ENCODE peak calls at places on chromosomes 3 and 15, in five cellular contexts. S is natural killer cell, G is fibroblast of the aortic adventitia, P is tibial nerve, L is RWPE1. D is an unnamed sample.

GRCh38 chr3:150106752-150107428 is 136.2 kb upstream of the PFN2 start:
- DNase-seq in S (no peak), G (peak; percentile 95), P (no peak), L (no peak), D (peak; percentile 46)

GRCh38 chr3:193865339-193865738 is 270.6 kb upstream of the HES1 start:
- DNase-seq in S (no peak), G (no peak), P (no peak), L (no peak), D (no peak)

GRCh38 chr3:138455801-138456716 is 21.6 kb downstream of the ESYT3 start:
- DNase-seq in S (no peak), G (peak; percentile 47), P (no peak), L (no peak), D (peak; percentile 65)

GRCh38 chr3:173465112-173465511 is 67.6 kb downstream of the NLGN1 start:
- DNase-seq in S (no peak), G (peak; percentile 7), P (no peak), L (peak; percentile 3), D (peak; percentile 67)

GRCh38 chr15:68197661-68198437 is 7.3 kb downstream of the CALML4 start:
- DNase-seq in S (no peak), G (no peak), P (no peak), L (no peak), D (no peak)

GRCh38 chr15:42996871-42997270 is 76.3 kb upstream of the TTBK2 start:
- DNase-seq in S (no peak), G (no peak), P (no peak), L (no peak), D (no peak)

GRCh38 chr3:16406175-16406574 is 107.3 kb downstream of the RFTN1 start:
- DNase-seq in S (no peak), G (no peak), P (no peak), L (no peak), D (no peak)

GRCh38 chr3:127041933-127042332 is 59.0 kb downstream of the PLXNA1 start:
- DNase-seq in S (no peak), G (no peak), P (no peak), L (no peak), D (no peak)

GRCh38 chr3:20340324-20340928 is 154.4 kb upstream of the SGO1 start:
- DNase-seq in S (peak; percentile 23), G (peak; percentile 80), P (peak; percentile 46), L (peak; percentile 25), D (peak; percentile 81)

GRCh38 chr3:32405155-32405554 is 13.5 kb downstream of the CMTM7 start:
- DNase-seq in S (no peak), G (peak; percentile 85), P (no peak), L (no peak), D (no peak)

GRCh38 chr3:100316656-100317069 is 17.9 kb upstream of the NIT2 start:
- DNase-seq in S (no peak), G (peak; percentile 82), P (no peak), L (peak; percentile 45), D (peak; percentile 74)

GRCh38 chr15:22811640-22812039 is 25.2 kb downstream of the NIPA1 start:
- DNase-seq in S (no peak), G (no peak), P (no peak), L (no peak), D (peak; percentile 34)

GRCh38 chr3:52004158-52004787 is 8.6 kb upstream of the RPL29 start:
- DNase-seq in S (no peak), G (peak; percentile 57), P (no peak), L (no peak), D (no peak)

GRCh38 chr3:66442254-66443249 is 58.3 kb downstream of the LRIG1 start:
- DNase-seq in S (no peak), G (peak; percentile 90), P (peak; percentile 65), L (peak; percentile 45), D (peak; percentile 90)

GRCh38 chr3:74119221-74119620 is 494.5 kb upstream of the PDZRN3 start:
- DNase-seq in S (no peak), G (no peak), P (no peak), L (no peak), D (peak; percentile 10)

GRCh38 chr3:35639251-35640185 is at the start of gene ARPP21:
- DNase-seq in S (no peak), G (peak; percentile 3), P (no peak), L (no peak), D (no peak)

GRCh38 chr3:150725548-150725947 is 21.8 kb upstream of the ERICH6 start:
- DNase-seq in S (no peak), G (no peak), P (no peak), L (peak; percentile 58), D (peak; percentile 41)

GRCh38 chr15:92306662-92307061 is 87.0 kb upstream of the ST8SIA2 start:
- DNase-seq in S (no peak), G (no peak), P (no peak), L (no peak), D (peak; percentile 22)
- TF ChIP-seq CTCF in S (no peak), G (no peak), P (no peak), L (no peak), D (no peak)

GRCh38 chr3:180600473-180600872 is 1.5 kb upstream of the TTC14 start:
- DNase-seq in S (no peak), G (no peak), P (no peak), L (no peak), D (no peak)

GRCh38 chr3:180590396-180590795 is 11.6 kb upstream of the TTC14 start:
- DNase-seq in S (no peak), G (no peak), P (no peak), L (no peak), D (no peak)

GRCh38 chr3:180595536-180595935 is 6.4 kb upstream of the TTC14 start:
- DNase-seq in S (no peak), G (no peak), P (no peak), L (no peak), D (no peak)

GRCh38 chr3:180594631-180595348 is 7.2 kb upstream of the TTC14 start:
- DNase-seq in S (no peak), G (peak; percentile 85), P (no peak), L (peak; percentile 32), D (peak; percentile 55)
- TF ChIP-seq CTCF in S (no peak), G (peak; percentile 70), P (peak; percentile 48), L (peak; percentile 54), D (peak; percentile 55)

DNA sequence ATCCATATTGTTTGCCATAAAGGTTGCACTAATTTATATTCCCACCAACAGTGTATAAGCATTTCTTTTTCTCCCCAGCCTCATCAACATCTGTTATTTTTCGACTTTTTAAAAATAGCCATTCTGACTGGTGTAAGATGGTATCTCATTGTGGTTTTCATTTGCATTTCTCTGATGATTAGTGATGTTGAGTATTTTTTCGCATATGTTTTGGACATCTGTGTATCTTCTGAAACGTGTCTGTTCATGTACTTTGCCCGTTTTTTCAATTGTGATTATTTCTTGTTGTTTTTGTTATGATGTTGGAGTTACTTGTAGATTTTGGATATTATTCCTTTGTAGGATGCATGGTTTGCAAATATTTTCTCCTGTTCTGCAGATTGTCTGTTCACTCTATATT is 46.5 kb downstream of the TP63 start:
- DNase-seq in S (no peak), G (no peak), P (no peak), L (no peak), D (no peak)
- TF ChIP-seq CTCF in S (no peak), G (no peak), P (no peak), L (no peak), D (no peak)

GRCh38 chr3:104992618-104993017 is 374.1 kb upstream of the ALCAM start:
- DNase-seq in S (no peak), G (no peak), P (no peak), L (no peak), D (no peak)

GRCh38 chr3:104990758-104991157 is 376.0 kb upstream of the ALCAM start:
- DNase-seq in S (no peak), G (no peak), P (no peak), L (no peak), D (no peak)

GRCh38 chr3:104989878-104990277 is 376.8 kb upstream of the ALCAM start:
- DNase-seq in S (no peak), G (no peak), P (no peak), L (no peak), D (no peak)

GRCh38 chr3:104988491-104988890 is 378.2 kb upstream of the ALCAM start:
- DNase-seq in S (no peak), G (no peak), P (no peak), L (no peak), D (no peak)

DNA sequence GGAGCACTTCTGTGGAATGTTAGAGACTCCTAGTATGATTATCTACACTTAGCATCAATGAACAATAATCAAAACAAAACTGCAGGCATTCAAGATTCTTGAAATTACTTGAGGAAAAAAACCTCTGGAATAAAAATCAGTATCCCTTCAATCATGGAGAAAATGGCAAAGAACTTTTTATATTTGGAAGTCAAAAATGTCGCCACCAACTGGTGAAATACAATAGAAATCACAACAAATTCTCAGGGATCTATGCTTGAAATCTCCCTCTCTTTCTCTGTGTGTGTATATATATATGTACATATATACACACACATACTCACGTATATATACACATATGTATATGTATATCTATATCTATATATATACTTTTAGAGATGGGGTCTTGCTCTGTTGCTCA is 378.9 kb upstream of the ALCAM start:
- DNase-seq in S (no peak), G (no peak), P (no peak), L (no peak), D (no peak)
- TF ChIP-seq CTCF in S (no peak), G (no peak), P (no peak), L (no peak), D (peak; percentile 3)

GRCh38 chr15:56763082-56763481 is 29.8 kb upstream of the ZNF280D start:
- DNase-seq in S (no peak), G (no peak), P (no peak), L (no peak), D (no peak)

GRCh38 chr15:56765252-56765651 is 31.9 kb upstream of the ZNF280D start:
- DNase-seq in S (no peak), G (peak; percentile 65), P (no peak), L (no peak), D (peak; percentile 60)

GRCh38 chr15:56767315-56767714 is 34.0 kb upstream of the ZNF280D start:
- DNase-seq in S (no peak), G (peak; percentile 9), P (no peak), L (no peak), D (no peak)

GRCh38 chr15:56760186-56760585 is 26.9 kb upstream of the ZNF280D start:
- DNase-seq in S (no peak), G (peak; percentile 54), P (no peak), L (peak; percentile 8), D (peak; percentile 46)

GRCh38 chr15:56763496-56763895 is 30.2 kb upstream of the ZNF280D start:
- DNase-seq in S (no peak), G (no peak), P (no peak), L (no peak), D (no peak)
- TF ChIP-seq CTCF in S (no peak), G (no peak), P (no peak), L (no peak), D (no peak)

GRCh38 chr3:167394003-167394402 is 13.9 kb upstream of the ZBBX start:
- DNase-seq in S (no peak), G (no peak), P (no peak), L (no peak), D (peak; percentile 11)
- TF ChIP-seq CTCF in S (no peak), G (no peak), P (no peak), L (no peak), D (peak; percentile 12)

GRCh38 chr3:59143447-59143846 is 93.6 kb upstream of the CFAP20DC start:
- DNase-seq in S (no peak), G (no peak), P (no peak), L (no peak), D (peak; percentile 18)
- TF ChIP-seq CTCF in S (no peak), G (peak; percentile 15), P (no peak), L (no peak), D (no peak)